ENCODE peak calls at places on chromosome 19, in ten cellular contexts. J is substantia nigra; H is stimulated activated CD4-positive, alpha-beta T cell treated with anti-CD3 and anti-CD28 coated beads, Interleukin-12 subunit alpha, Interleukin-12 subunit beta, amount 100 ng/mL, for 4 hours; C is choroid plexus epithelial cell; A is natural killer cell treated with Interleukin-12 subunit alpha and Interleukin-12 subunit beta and Interleukin-15 and Interleukin-18, amount 100 ng/mL, for 72 hours; U is upper lobe of right lung; Z is H54; G is T follicular helper cell; B is posterior vena cava; K is HFFc6. I is an unnamed sample.

GRCh38 chr19:35476149-35476548 is 14.1 kb downstream of the KRTDAP start:
- DNase-seq in G (no peak), B (no peak), H (no peak), U (no peak), Z (no peak), J (no peak), K (no peak), A (no peak), C (no peak), I (no peak)

GRCh38 chr19:20165971-20166592 is 932 bp upstream of the ZNF486 start:
- DNase-seq in Z (no peak), B (no peak), A (no peak), H (no peak), K (no peak), G (no peak), J (no peak), C (no peak), U (no peak), I (no peak)

GRCh38 chr19:44260343-44260681 is 626 bp downstream of the ZNF233 start:
- DNase-seq in H (no peak), J (no peak), K (no peak), Z (no peak), G (no peak), A (no peak), U (no peak), C (no peak), B (no peak), I (no peak)

GRCh38 chr19:29389495-29389894 is 136.3 kb upstream of the VSTM2B start:
- DNase-seq in A (peak; percentile 32), K (no peak), U (no peak), C (no peak), Z (no peak), H (no peak), G (no peak), J (no peak), B (no peak), I (no peak)

GRCh38 chr19:50500753-50501151 is 10.2 kb downstream of the JOSD2 start:
- DNase-seq in J (no peak), C (no peak), H (no peak), U (no peak), A (no peak), Z (no peak), K (no peak), G (no peak), B (peak; percentile 80), I (no peak)

GRCh38 chr19:43739836-43740235 is 14.9 kb downstream of the SMG9 start:
- DNase-seq in G (no peak), K (no peak), B (no peak), U (no peak), A (no peak), C (no peak), H (no peak), Z (no peak), J (no peak), I (peak; percentile 36)

GRCh38 chr19:17982430-17982829 is 15.5 kb downstream of the KCNN1 start:
- DNase-seq in A (no peak), B (no peak), C (no peak), H (no peak), Z (no peak), J (no peak), U (no peak), G (no peak), K (no peak), I (no peak)

GRCh38 chr19:38617283-38617763 is 430 bp downstream of the MAP4K1 start:
- DNase-seq in C (no peak), U (no peak), B (no peak), K (no peak), A (no peak), G (no peak), H (no peak), J (no peak), Z (no peak), I (no peak)

GRCh38 chr19:37513397-37513796 is 6.7 kb downstream of the ZNF793 start:
- DNase-seq in B (no peak), G (no peak), J (no peak), A (peak; percentile 63), C (no peak), U (no peak), Z (no peak), H (no peak), K (no peak), I (no peak)

GRCh38 chr19:294819-295686 is 3.9 kb upstream of the PLPP2 start:
- DNase-seq in C (peak; percentile 50), G (no peak), B (peak; percentile 79), J (peak; percentile 55), U (peak; percentile 77), Z (no peak), K (no peak), H (peak; percentile 49), A (no peak), I (peak; percentile 41)

GRCh38 chr19:19276386-19276785 is 3.3 kb upstream of the TM6SF2 start:
- DNase-seq in B (no peak), A (no peak), K (peak; percentile 66), C (peak; percentile 86), G (no peak), J (no peak), U (no peak), H (no peak), Z (no peak), I (peak; percentile 80)

GRCh38 chr19:33245948-33246728 is 20.5 kb upstream of the SLC7A10 start:
- DNase-seq in U (no peak), J (no peak), A (peak; percentile 38), C (peak; percentile 12), B (no peak), H (no peak), Z (no peak), K (no peak), G (no peak), I (no peak)

GRCh38 chr19:47210689-47211316 is 20.2 kb downstream of the BBC3 start:
- DNase-seq in A (peak; percentile 78), Z (no peak), H (peak; percentile 75), U (peak; percentile 65), J (peak; percentile 45), C (peak; percentile 90), K (peak; percentile 72), G (peak; percentile 69), B (no peak), I (peak; percentile 85)

GRCh38 chr19:48239582-48240141 is 16.1 kb downstream of the CARD8 start:
- DNase-seq in G (no peak), Z (no peak), A (no peak), H (no peak), K (peak; percentile 17), B (no peak), C (peak; percentile 28), U (no peak), J (no peak), I (peak; percentile 39)

GRCh38 chr19:49421039-49421877 is 2.0 kb downstream of the PTH2 start:
- DNase-seq in Z (no peak), B (peak; percentile 85), K (no peak), U (peak; percentile 84), J (no peak), G (no peak), C (peak; percentile 55), H (peak; percentile 18), A (peak; percentile 69), I (peak; percentile 74)

GRCh38 chr19:30739394-30739793 is 367.2 kb downstream of the ZNF536 start:
- DNase-seq in C (no peak), Z (no peak), B (no peak), H (no peak), K (no peak), A (no peak), U (no peak), G (no peak), J (no peak), I (no peak)